ENCODE peak calls at places on chromosomes 5 and 9, in five cellular contexts. J is HCT116, S is SK-N-SH, Q is Panc1, X is GM12878. G is an unnamed sample. For H3K4me1, the result is how much of the 10 kb centered on the place peaks cover.

GRCh38 chr9:102841376-102841775 is 153.8 kb upstream of the CYLC2 start:
- DNase-seq in S (no peak), J (no peak), Q (no peak), X (no peak), G (no peak)

GRCh38 chr5:37730896-37731455 is 108.9 kb downstream of the GDNF start:
- DNase-seq in J (no peak), X (no peak), Q (no peak), S (no peak), G (no peak)

GRCh38 chr5:112210430-112211005 is 208.6 kb downstream of the EPB41L4A start:
- DNase-seq in J (peak), S (peak), Q (no peak), X (no peak), G (no peak)

GRCh38 chr9:131982102-131982501 is 97.6 kb downstream of the MED27 start:
- DNase-seq in J (no peak), Q (no peak), X (no peak), S (no peak), G (no peak)

GRCh38 chr5:56557198-56557597 is 258.2 kb upstream of the MAP3K1 start:
- DNase-seq in S (no peak), Q (no peak), X (no peak), J (no peak), G (no peak)

GRCh38 chr9:70229579-70229978 is 29.2 kb upstream of the SMC5 start:
- DNase-seq in Q (no peak), X (no peak), S (no peak), J (peak), G (no peak)

GRCh38 chr5:168123853-168124528 is 167.5 kb upstream of the WWC1 start:
- DNase-seq in S (no peak), J (no peak), X (peak), Q (no peak), G (no peak)

GRCh38 chr9:2655411-2655901 is 33.9 kb downstream of the VLDLR start:
- DNase-seq in X (no peak), Q (peak), S (no peak), J (no peak), G (no peak)

GRCh38 chr9:133670466-133670865 is 34.3 kb downstream of the DBH start:
- DNase-seq in J (no peak), S (no peak), X (no peak), Q (no peak), G (no peak)

GRCh38 chr5:158147227-158147626 is 288.3 kb upstream of the CLINT1 start:
- DNase-seq in Q (no peak), J (no peak), S (peak), X (no peak), G (no peak)

GRCh38 chr5:142569905-142570304 is 116.0 kb downstream of the FGF1 start:
- DNase-seq in X (no peak), Q (no peak), S (no peak), J (no peak), G (no peak)

GRCh38 chr9:133164209-133164590 is 486 bp upstream of the GBGT1 start:
- DNase-seq in S (no peak), J (no peak), Q (no peak), X (no peak), G (no peak)

GRCh38 chr5:23084815-23085214 is 231.7 kb upstream of the CDH12 start:
- DNase-seq in S (no peak), Q (no peak), X (no peak), J (no peak), G (no peak)

GRCh38 chr5:126455728-126456127 is 32.5 kb downstream of the GRAMD2B start:
- DNase-seq in S (no peak), Q (no peak), X (no peak), J (no peak), G (no peak)

GRCh38 chr9:134294228-134295071 is 31.8 kb upstream of the RXRA start:
- DNase-seq in Q (no peak), J (no peak), X (no peak), S (peak), G (no peak)

GRCh38 chr9:127786773-127787123 is 914 bp downstream of the CDK9 start:
- DNase-seq in X (no peak), S (no peak), J (no peak), Q (no peak), G (no peak)

GRCh38 chr9:71910602-71911060 is 362 bp downstream of the ABHD17B start:
- DNase-seq in J (no peak), S (peak), X (no peak), Q (no peak), G (no peak)

GRCh38 chr5:34497031-34497808 is 158.9 kb upstream of the RAI14 start:
- DNase-seq in J (no peak), X (no peak), S (no peak), Q (no peak), G (no peak)

GRCh38 chr5:34496258-34496657 is 159.9 kb upstream of the RAI14 start:
- DNase-seq in J (no peak), S (no peak), X (no peak), Q (no peak), G (no peak)

GRCh38 chr5:34500236-34500836 is 155.8 kb upstream of the RAI14 start:
- DNase-seq in Q (no peak), S (no peak), J (no peak), X (no peak), G (no peak)

GRCh38 chr5:34499001-34499734 is 157.0 kb upstream of the RAI14 start:
- DNase-seq in S (no peak), X (peak), J (no peak), Q (peak), G (no peak)

DNA sequence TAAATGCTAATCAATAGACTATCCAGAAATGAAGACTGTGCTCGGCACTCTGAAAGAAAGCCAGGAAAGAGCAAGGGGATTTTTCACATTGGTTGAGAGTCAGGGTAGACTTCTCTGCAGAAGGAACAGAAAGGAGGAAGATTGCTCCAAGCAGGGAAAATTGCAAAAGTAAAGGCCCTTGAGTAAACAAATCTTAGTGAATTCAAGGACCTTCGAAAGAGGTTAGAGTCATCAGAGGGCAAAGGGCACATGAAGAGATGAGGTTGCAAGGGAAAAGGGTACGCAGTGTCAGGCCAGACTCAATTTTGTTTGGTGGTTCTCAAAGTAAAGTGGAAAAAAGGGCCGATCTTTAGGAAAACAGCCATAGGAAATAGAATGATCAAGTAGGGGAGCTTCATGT is 157.5 kb upstream of the RAI14 start:
- DNase-seq in X (no peak), J (no peak), S (no peak), Q (no peak), G (no peak)
- H3K4me1 ChIP-seq in X (half or more), J (under half), S (under half), Q (under half), G (under half)

GRCh38 chr5:131171276-131171815 is 602 bp downstream of the LYRM7 start:
- DNase-seq in X (no peak), Q (no peak), J (no peak), S (no peak), G (no peak)
- TF ChIP-seq SIN3A in X (no peak), Q (no peak), J (no peak), S (no peak), G (no peak)

GRCh38 chr9:6781476-6781875 is 23.7 kb downstream of the KDM4C start:
- DNase-seq in S (no peak), Q (no peak), X (no peak), J (no peak), G (no peak)

GRCh38 chr9:6779417-6780241 is 21.9 kb downstream of the KDM4C start:
- DNase-seq in S (peak), Q (no peak), J (no peak), X (no peak), G (no peak)

GRCh38 chr9:6782981-6783380 is 25.2 kb downstream of the KDM4C start:
- DNase-seq in J (no peak), S (no peak), Q (no peak), X (no peak), G (no peak)

GRCh38 chr9:6782378-6782777 is 24.6 kb downstream of the KDM4C start:
- DNase-seq in Q (no peak), J (no peak), S (no peak), X (no peak), G (no peak)

GRCh38 chr9:6780690-6781089 is 22.9 kb downstream of the KDM4C start:
- DNase-seq in S (no peak), Q (no peak), X (no peak), J (no peak), G (no peak)
- H3K4me1 ChIP-seq in S (under half), Q (under half), X (under half), J (under half), G (under half)

GRCh38 chr5:73445708-73446630 is 2.6 kb downstream of the FOXD1 start:
- DNase-seq in J (no peak), Q (no peak), X (no peak), S (no peak), G (no peak)
- TF ChIP-seq SIN3A in J (no peak), Q (no peak), X (no peak), S (no peak), G (no peak)

GRCh38 chr5:137488974-137489373 is 10.2 kb downstream of the SPOCK1 start:
- DNase-seq in J (no peak), Q (no peak), S (no peak), X (no peak), G (no peak)
- H3K4me1 ChIP-seq in J (under half), Q (under half), S (under half), X (under half), G (under half)

DNA sequence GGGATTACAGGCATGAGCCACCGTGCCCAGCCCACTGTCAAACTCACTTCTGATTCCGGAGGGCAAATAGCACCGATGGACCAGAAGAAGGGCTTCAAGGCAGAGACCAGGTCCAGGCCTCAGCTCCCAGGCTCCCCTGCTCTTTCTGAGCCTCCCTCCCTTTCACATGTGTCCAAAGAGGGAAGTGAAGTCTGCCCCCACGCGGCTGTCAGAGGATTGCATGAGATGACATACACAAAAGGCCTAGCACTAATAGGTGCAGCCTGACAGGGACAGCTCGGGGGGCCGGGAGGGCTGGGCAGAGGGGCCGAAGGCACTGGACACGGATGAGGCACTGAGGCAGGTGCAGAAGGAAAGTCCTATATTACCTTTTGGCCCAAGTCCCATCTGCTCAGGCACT is 16.1 kb downstream of the FBP1 start:
- DNase-seq in S (peak), Q (no peak), X (no peak), J (peak), G (no peak)
- TF ChIP-seq SIN3A in S (no peak), Q (no peak), X (no peak), J (no peak), G (no peak)

GRCh38 chr5:51385214-51385613 is 2.0 kb downstream of the ISL1 start:
- DNase-seq in J (no peak), Q (no peak), X (no peak), S (peak), G (no peak)
- H3K4me1 ChIP-seq in J (under half), Q (under half), X (under half), S (under half), G (under half)

DNA sequence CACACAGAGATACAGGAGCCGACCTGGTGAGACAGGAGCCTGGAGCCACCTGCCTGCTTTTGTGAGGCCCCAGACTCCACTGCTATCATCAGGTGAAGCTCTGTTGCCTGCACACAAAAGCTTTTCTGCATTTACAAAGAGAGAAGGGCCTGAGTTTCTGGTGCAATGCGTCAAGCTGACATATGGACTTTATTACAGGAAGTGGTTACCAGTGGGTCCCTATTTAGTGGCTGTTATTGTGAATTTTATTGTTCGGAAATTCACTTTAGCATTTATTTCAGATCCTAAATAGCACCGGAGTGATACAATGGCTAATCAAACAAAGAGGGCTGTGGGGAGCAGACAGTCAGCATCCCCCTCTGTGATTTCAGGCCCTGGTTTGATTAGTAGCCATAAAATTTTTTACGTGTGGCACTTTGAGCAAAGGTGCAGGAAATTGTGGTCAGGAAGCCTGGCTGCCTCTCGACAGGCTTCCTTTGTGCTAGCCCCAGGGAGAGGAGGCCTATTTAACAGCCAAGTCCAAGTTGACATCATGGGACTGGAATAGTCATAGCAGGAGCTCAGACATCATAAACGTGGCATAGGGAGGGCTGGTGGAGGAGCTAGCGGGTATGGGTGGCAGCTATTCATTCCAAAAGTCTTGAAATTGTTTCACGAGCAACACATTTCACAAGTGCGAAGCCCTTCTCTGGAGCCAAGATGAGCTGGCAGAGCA is 8.4 kb downstream of the TGFBI start:
- DNase-seq in Q (no peak), X (peak), J (no peak), S (no peak), G (no peak)
- TF ChIP-seq SIN3A in Q (no peak), X (no peak), J (no peak), S (peak), G (no peak)

DNA sequence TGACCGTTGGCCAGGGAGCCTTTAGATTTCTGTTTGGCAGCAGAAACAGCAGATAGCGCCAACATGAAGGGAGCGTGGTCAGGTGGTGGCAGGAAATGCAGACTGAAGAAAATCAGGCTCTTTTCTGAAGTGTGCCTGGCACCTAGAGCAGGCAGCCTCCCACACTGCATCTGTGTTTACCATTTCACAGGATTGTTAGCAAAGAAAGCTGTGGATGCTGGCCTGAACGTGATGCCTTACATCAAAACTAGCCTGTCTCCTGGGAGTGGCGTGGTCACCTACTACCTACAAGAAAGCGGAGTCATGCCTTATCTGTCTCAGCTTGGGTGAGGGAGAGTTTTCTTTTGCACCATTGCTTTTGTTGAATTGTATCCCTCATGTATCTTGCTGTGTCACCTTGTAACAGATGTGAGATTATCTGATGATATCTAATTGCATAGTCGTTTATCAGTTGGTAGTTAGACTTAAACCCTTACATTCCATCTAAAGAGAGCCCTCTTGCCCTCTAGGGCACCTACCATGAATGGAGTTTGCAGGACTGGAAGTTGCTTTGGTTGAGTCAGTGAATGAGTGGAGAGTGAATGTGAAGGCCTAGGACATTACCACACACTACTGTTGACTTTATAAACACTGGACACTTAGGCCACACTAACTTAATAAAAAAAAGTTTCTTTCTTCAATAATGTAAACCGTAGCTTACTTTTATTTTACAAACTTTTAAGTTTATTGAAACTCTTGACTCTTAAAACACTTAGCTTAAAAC is 42.8 kb downstream of the ACO1 start:
- DNase-seq in Q (no peak), S (no peak), J (no peak), X (no peak), G (no peak)
- H3K4me1 ChIP-seq in Q (under half), S (under half), J (under half), X (under half), G (under half)